ENCODE peak calls at places on chromosomes 7 and 10, in nine cellular contexts. P is lung microvascular endothelial cell; H is kidney tubule cell; D is A172; F is sigmoid colon; R is Kasumi-1; O is GM23338; E is T-cell; U is activated T-helper 1 cell treated with anti-CD3 and anti-CD28 coated beads, Interleukin-12 subunit alpha, Interleukin-12 subunit beta, Interleukin-2, Interleukin-4 antibody, amounts not matched to agents 30 ng/mL and 10 ng/mL and 1 ng/mL, durations not matched to agents 14 hours and 24 hours and 36 hours. M is an unnamed sample.

GRCh38 chr7:26633557-26633956 is 230.8 kb downstream of the SKAP2 start:
- DNase-seq in P (no peak), H (no peak), D (peak; percentile 41), F (no peak), R (no peak), O (no peak), E (no peak), U (no peak), M (no peak)

GRCh38 chr10:70782401-70783055 is 2.6 kb downstream of the TBATA start:
- DNase-seq in P (no peak), H (no peak), D (no peak), F (no peak), R (no peak), O (no peak), E (no peak), U (no peak), M (no peak)

GRCh38 chr7:25720427-25720826 is 431.6 kb upstream of the NFE2L3 start:
- DNase-seq in P (peak; percentile 52), H (peak; percentile 12), D (no peak), F (no peak), R (peak; percentile 5), O (peak; percentile 58), E (no peak), U (no peak), M (peak; percentile 25)

GRCh38 chr7:30761214-30762156 is 9.6 kb downstream of the INMT start:
- DNase-seq in P (no peak), H (no peak), D (no peak), F (no peak), R (no peak), O (no peak), E (no peak), U (no peak), M (no peak)

GRCh38 chr10:79282388-79282787 is 64.9 kb upstream of the PPIF start:
- DNase-seq in P (no peak), H (no peak), D (no peak), F (no peak), R (no peak), O (no peak), E (no peak), U (no peak), M (no peak)

GRCh38 chr10:78604721-78605120 is 464.0 kb upstream of the ZMIZ1 start:
- DNase-seq in P (no peak), H (no peak), D (no peak), F (no peak), R (no peak), O (no peak), E (no peak), U (no peak), M (no peak)

GRCh38 chr10:58641708-58642107 is 129.0 kb downstream of the BICC1 start:
- DNase-seq in P (no peak), H (peak; percentile 69), D (no peak), F (no peak), R (no peak), O (peak; percentile 25), E (no peak), U (no peak), M (no peak)

GRCh38 chr10:104690081-104690480 is 49.0 kb downstream of the SORCS3 start:
- DNase-seq in P (no peak), H (no peak), D (no peak), F (no peak), R (no peak), O (no peak), E (no peak), U (no peak), M (no peak)

GRCh38 chr10:120386196-120386595 is 70.8 kb upstream of the PLPP4 start:
- DNase-seq in P (no peak), H (no peak), D (no peak), F (no peak), R (no peak), O (no peak), E (no peak), U (no peak), M (no peak)

GRCh38 chr7:143305423-143306070 is 10.4 kb upstream of the CLCN1 start:
- DNase-seq in P (peak; percentile 72), H (peak; percentile 51), D (peak; percentile 29), F (no peak), R (peak; percentile 68), O (peak; percentile 87), E (peak; percentile 59), U (peak; percentile 30), M (peak; percentile 68)

GRCh38 chr7:1232103-1232466 is 587 bp upstream of the UNCX start:
- DNase-seq in P (no peak), H (no peak), D (no peak), F (no peak), R (no peak), O (no peak), E (no peak), U (no peak), M (no peak)

GRCh38 chr10:6457376-6457775 is 122.7 kb downstream of the PRKCQ start:
- DNase-seq in P (no peak), H (no peak), D (no peak), F (no peak), R (no peak), O (no peak), E (no peak), U (no peak), M (no peak)

GRCh38 chr10:86333813-86334514 is 32.6 kb downstream of the GRID1 start:
- DNase-seq in P (no peak), H (no peak), D (no peak), F (no peak), R (no peak), O (no peak), E (no peak), U (no peak), M (no peak)

GRCh38 chr7:82506702-82507101 is 63.1 kb upstream of the CACNA2D1 start:
- DNase-seq in P (no peak), H (no peak), D (peak; percentile 14), F (peak; percentile 79), R (no peak), O (no peak), E (no peak), U (no peak), M (no peak)

GRCh38 chr10:8369666-8370065 is 315.2 kb downstream of the GATA3 start:
- DNase-seq in P (no peak), H (peak; percentile 5), D (peak; percentile 67), F (no peak), R (no peak), O (no peak), E (no peak), U (no peak), M (no peak)

GRCh38 chr10:38118072-38118807 is 24.1 kb downstream of the ZNF37A start:
- DNase-seq in P (peak; percentile 28), H (peak; percentile 2), D (peak; percentile 4), F (no peak), R (no peak), O (peak; percentile 5), E (no peak), U (no peak), M (no peak)

GRCh38 chr7:131786204-131786603 is 229.8 kb upstream of the PODXL start:
- DNase-seq in P (no peak), H (no peak), D (no peak), F (no peak), R (no peak), O (no peak), E (no peak), U (no peak), M (peak; percentile 43)

GRCh38 chr10:108399466-108399865 is 1235.0 kb upstream of the SORCS1 start:
- DNase-seq in P (no peak), H (no peak), D (no peak), F (no peak), R (no peak), O (no peak), E (no peak), U (no peak), M (no peak)

GRCh38 chr7:88115258-88116195 is 104.3 kb downstream of the SRI start:
- DNase-seq in P (no peak), H (no peak), D (no peak), F (no peak), R (no peak), O (no peak), E (no peak), U (no peak), M (no peak)